ENCODE peak calls at places on chromosomes 12 and 14, in four cellular contexts. E is stimulated activated CD4-positive, alpha-beta T cell treated with anti-CD3 and anti-CD28 coated beads, Interleukin-1b, Interleukin-23, amount 100 ng/mL, for 1 hour; G is activated naive CD4-positive, alpha-beta T cell treated with anti-CD3 and anti-CD28 coated beads for 36 hours; B is astrocyte. H is an unnamed sample.
A peak's percentile ranks its signal among the peaks of the same experiment; 100 is the strongest.

GRCh38 chr12:33427071-33427470 is 12.5 kb downstream of the SYT10 start:
- DNase-seq in E (no peak), G (no peak), B (no peak), H (peak; percentile 58)

GRCh38 chr14:81766597-81766996 is 232.9 kb upstream of the SEL1L start:
- DNase-seq in E (no peak), G (no peak), B (no peak), H (no peak)

GRCh38 chr12:85782711-85783110 is 53.5 kb downstream of the RASSF9 start:
- DNase-seq in E (no peak), G (no peak), B (no peak), H (no peak)

GRCh38 chr12:92560713-92561542 is 141.9 kb upstream of the PLEKHG7 start:
- DNase-seq in E (no peak), G (peak; percentile 45), B (no peak), H (no peak)

GRCh38 chr12:121468451-121468850 is 68.5 kb downstream of the RNF34 start:
- DNase-seq in E (no peak), G (no peak), B (no peak), H (no peak)

GRCh38 chr12:110436231-110436630 is 13.9 kb downstream of the ARPC3 start:
- DNase-seq in E (no peak), G (no peak), B (peak; percentile 4), H (peak; percentile 10)

GRCh38 chr12:12070674-12071661 is at the start of gene BCL2L14:
- DNase-seq in E (no peak), G (peak; percentile 52), B (peak; percentile 12), H (no peak)

GRCh38 chr12:95440401-95440800 is 33.6 kb upstream of the METAP2 start:
- DNase-seq in E (no peak), G (no peak), B (peak; percentile 60), H (peak; percentile 33)

GRCh38 chr14:28779416-28779941 is 12.9 kb downstream of the FOXG1 start:
- DNase-seq in E (no peak), G (no peak), B (no peak), H (no peak)

GRCh38 chr14:63273717-63274673 is 44.7 kb downstream of the GPHB5 start:
- DNase-seq in E (no peak), G (no peak), B (no peak), H (no peak)

GRCh38 chr12:109763201-109763841 is 49.7 kb downstream of the FAM222A start:
- DNase-seq in E (no peak), G (peak; percentile 53), B (peak; percentile 35), H (peak; percentile 20)

GRCh38 chr12:2654311-2654710 is 140.5 kb upstream of the FKBP4 start:
- DNase-seq in E (no peak), G (no peak), B (no peak), H (no peak)

GRCh38 chr12:44873898-44874297 is 2.2 kb downstream of the NELL2 start:
- DNase-seq in E (no peak), G (no peak), B (peak; percentile 1), H (no peak)

GRCh38 chr12:52990206-52990605 is 16.1 kb upstream of the EIF4B start:
- DNase-seq in E (no peak), G (no peak), B (peak; percentile 49), H (no peak)

GRCh38 chr14:100279133-100279532 is 27.1 kb downstream of the SLC25A29 start:
- DNase-seq in E (no peak), G (no peak), B (no peak), H (no peak)

GRCh38 chr12:14279845-14280244 is 85.6 kb upstream of the ATF7IP start:
- DNase-seq in E (no peak), G (peak; percentile 21), B (no peak), H (no peak)

GRCh38 chr12:45725631-45726593 is 3.6 kb upstream of the ARID2 start:
- DNase-seq in E (no peak), G (peak; percentile 50), B (peak; percentile 25), H (peak; percentile 52)

GRCh38 chr12:131430158-131430772 is 280.6 kb upstream of the SFSWAP start:
- DNase-seq in E (no peak), G (no peak), B (no peak), H (no peak)

GRCh38 chr12:122194804-122195203 is 8.7 kb upstream of the B3GNT4 start:
- DNase-seq in E (no peak), G (no peak), B (no peak), H (no peak)

GRCh38 chr14:96852823-96853422 is 55.7 kb downstream of the VRK1 start:
- DNase-seq in E (no peak), G (no peak), B (peak; percentile 20), H (no peak)

GRCh38 chr14:68468437-68469207 is 324.2 kb downstream of the ZFP36L1 start:
- DNase-seq in E (no peak), G (peak; percentile 74), B (peak; percentile 96), H (peak; percentile 89)

GRCh38 chr12:89472508-89472907 is 52.1 kb downstream of the GALNT4 start:
- DNase-seq in E (no peak), G (no peak), B (peak; percentile 75), H (no peak)

GRCh38 chr12:50572275-50572674 is 67.5 kb downstream of the DIP2B start:
- DNase-seq in E (no peak), G (no peak), B (peak; percentile 72), H (peak; percentile 86)

GRCh38 chr12:97612075-97612474 is 149.5 kb downstream of the RMST start:
- DNase-seq in E (no peak), G (no peak), B (no peak), H (no peak)

GRCh38 chr12:109052415-109053323 is at the start of gene USP30:
- DNase-seq in E (peak; percentile 70), G (peak; percentile 87), B (peak; percentile 77), H (peak; percentile 69)

GRCh38 chr12:7483343-7483742 is 20.2 kb downstream of the CD163 start:
- DNase-seq in E (no peak), G (no peak), B (no peak), H (no peak)

GRCh38 chr12:76740501-76740900 is 23.4 kb upstream of the ZDHHC17 start:
- DNase-seq in E (no peak), G (no peak), B (no peak), H (no peak)

GRCh38 chr12:28770329-28770728 is 378.7 kb upstream of the FAR2 start:
- DNase-seq in E (no peak), G (no peak), B (no peak), H (no peak)

GRCh38 chr12:21416611-21417121 is 20.8 kb upstream of the PYROXD1 start:
- DNase-seq in E (no peak), G (no peak), B (peak; percentile 49), H (peak; percentile 25)

GRCh38 chr14:69355955-69356321 is 42.2 kb downstream of the ERH start:
- DNase-seq in E (no peak), G (no peak), B (peak; percentile 80), H (peak; percentile 80)

GRCh38 chr14:94769413-94770250 is at the start of gene GSC:
- DNase-seq in E (no peak), G (peak; percentile 24), B (peak; percentile 15), H (no peak)

GRCh38 chr14:88613552-88614010 is 50.7 kb downstream of the ZC3H14 start:
- DNase-seq in E (no peak), G (no peak), B (peak; percentile 88), H (peak; percentile 46)

GRCh38 chr14:56995010-56995409 is 184.7 kb upstream of the OTX2 start:
- DNase-seq in E (no peak), G (no peak), B (no peak), H (no peak)

H was measured in NCI-H226.